ENCODE peak calls at places on chromosomes 4 and X, in nine cellular contexts. One of them, this sample, is unnamed.

GRCh38 chrX:113759422-113759821 is 824.5 kb upstream of the HTR2C start:
- DNase-seq in CD8-positive, alpha-beta T cell: no peak
- DNase-seq in body of pancreas: no peak
- DNase-seq in iris pigment epithelial cell: no peak
- DNase-seq in stimulated activated CD8-positive, alpha-beta memory T cell treated with anti-CD3 and anti-CD28 coated beads, Interleukin-7, amount 100 ng/mL, for 1 hour: no peak
- DNase-seq in amniotic stem cell: no peak
- DNase-seq in islet precursor cell: no peak
- DNase-seq in right lobe of liver: no peak
- DNase-seq in NCI-H2029 treated with DMSO at 0.1 percent for 48 hours: no peak
- DNase-seq in this sample: no peak

GRCh38 chr4:53541577-53542206 is 49.6 kb downstream of the LNX1 start:
- DNase-seq in amniotic stem cell: peak; percentile 77
- DNase-seq in iris pigment epithelial cell: peak; percentile 94
- DNase-seq in stimulated activated CD8-positive, alpha-beta memory T cell treated with anti-CD3 and anti-CD28 coated beads, Interleukin-7, amount 100 ng/mL, for 1 hour: no peak
- DNase-seq in right lobe of liver: no peak
- DNase-seq in CD8-positive, alpha-beta T cell: no peak
- DNase-seq in islet precursor cell: no peak
- DNase-seq in body of pancreas: no peak
- DNase-seq in NCI-H2029 treated with DMSO at 0.1 percent for 48 hours: no peak
- DNase-seq in this sample: no peak

GRCh38 chrX:100645106-100645505 is 1.1 kb downstream of the SRPX2 start:
- DNase-seq in right lobe of liver: no peak
- DNase-seq in stimulated activated CD8-positive, alpha-beta memory T cell treated with anti-CD3 and anti-CD28 coated beads, Interleukin-7, amount 100 ng/mL, for 1 hour: no peak
- DNase-seq in islet precursor cell: no peak
- DNase-seq in NCI-H2029 treated with DMSO at 0.1 percent for 48 hours: no peak
- DNase-seq in body of pancreas: no peak
- DNase-seq in iris pigment epithelial cell: no peak
- DNase-seq in CD8-positive, alpha-beta T cell: no peak
- DNase-seq in amniotic stem cell: no peak
- DNase-seq in this sample: no peak

GRCh38 chrX:153993079-153993478 is 20.5 kb downstream of the TMEM187 start:
- DNase-seq in stimulated activated CD8-positive, alpha-beta memory T cell treated with anti-CD3 and anti-CD28 coated beads, Interleukin-7, amount 100 ng/mL, for 1 hour: no peak
- DNase-seq in amniotic stem cell: no peak
- DNase-seq in NCI-H2029 treated with DMSO at 0.1 percent for 48 hours: no peak
- DNase-seq in iris pigment epithelial cell: no peak
- DNase-seq in right lobe of liver: no peak
- DNase-seq in body of pancreas: no peak
- DNase-seq in CD8-positive, alpha-beta T cell: no peak
- DNase-seq in islet precursor cell: peak; percentile 22
- DNase-seq in this sample: no peak

GRCh38 chrX:146278381-146278780 is 460.8 kb downstream of the SLITRK2 start:
- DNase-seq in stimulated activated CD8-positive, alpha-beta memory T cell treated with anti-CD3 and anti-CD28 coated beads, Interleukin-7, amount 100 ng/mL, for 1 hour: no peak
- DNase-seq in NCI-H2029 treated with DMSO at 0.1 percent for 48 hours: no peak
- DNase-seq in right lobe of liver: no peak
- DNase-seq in CD8-positive, alpha-beta T cell: no peak
- DNase-seq in body of pancreas: peak; percentile 2
- DNase-seq in iris pigment epithelial cell: no peak
- DNase-seq in amniotic stem cell: no peak
- DNase-seq in islet precursor cell: peak; percentile 43
- DNase-seq in this sample: no peak

GRCh38 chr4:147461161-147461560 is 19.7 kb upstream of the EDNRA start:
- DNase-seq in stimulated activated CD8-positive, alpha-beta memory T cell treated with anti-CD3 and anti-CD28 coated beads, Interleukin-7, amount 100 ng/mL, for 1 hour: no peak
- DNase-seq in CD8-positive, alpha-beta T cell: no peak
- DNase-seq in amniotic stem cell: no peak
- DNase-seq in iris pigment epithelial cell: no peak
- DNase-seq in body of pancreas: no peak
- DNase-seq in islet precursor cell: no peak
- DNase-seq in NCI-H2029 treated with DMSO at 0.1 percent for 48 hours: no peak
- DNase-seq in right lobe of liver: no peak
- DNase-seq in this sample: no peak

GRCh38 chrX:68827848-68828562 is 816 bp upstream of the EFNB1 start:
- DNase-seq in right lobe of liver: peak; percentile 82
- DNase-seq in islet precursor cell: peak; percentile 91
- DNase-seq in NCI-H2029 treated with DMSO at 0.1 percent for 48 hours: peak; percentile 25
- DNase-seq in iris pigment epithelial cell: peak; percentile 75
- DNase-seq in body of pancreas: peak; percentile 83
- DNase-seq in stimulated activated CD8-positive, alpha-beta memory T cell treated with anti-CD3 and anti-CD28 coated beads, Interleukin-7, amount 100 ng/mL, for 1 hour: peak; percentile 58
- DNase-seq in CD8-positive, alpha-beta T cell: peak; percentile 52
- DNase-seq in amniotic stem cell: peak; percentile 13
- DNase-seq in this sample: peak; percentile 72

GRCh38 chrX:37825225-37825842 is 22.0 kb downstream of the DYNLT3 start:
- DNase-seq in amniotic stem cell: no peak
- DNase-seq in CD8-positive, alpha-beta T cell: peak; percentile 26
- DNase-seq in right lobe of liver: no peak
- DNase-seq in NCI-H2029 treated with DMSO at 0.1 percent for 48 hours: peak; percentile 4
- DNase-seq in stimulated activated CD8-positive, alpha-beta memory T cell treated with anti-CD3 and anti-CD28 coated beads, Interleukin-7, amount 100 ng/mL, for 1 hour: peak; percentile 13
- DNase-seq in iris pigment epithelial cell: peak; percentile 42
- DNase-seq in islet precursor cell: no peak
- DNase-seq in body of pancreas: peak; percentile 54
- DNase-seq in this sample: peak; percentile 12

GRCh38 chr4:54228563-54229501 is at the start of gene PDGFRA:
- DNase-seq in NCI-H2029 treated with DMSO at 0.1 percent for 48 hours: no peak
- DNase-seq in right lobe of liver: no peak
- DNase-seq in stimulated activated CD8-positive, alpha-beta memory T cell treated with anti-CD3 and anti-CD28 coated beads, Interleukin-7, amount 100 ng/mL, for 1 hour: no peak
- DNase-seq in iris pigment epithelial cell: peak; percentile 89
- DNase-seq in CD8-positive, alpha-beta T cell: no peak
- DNase-seq in amniotic stem cell: peak; percentile 47
- DNase-seq in body of pancreas: peak; percentile 57
- DNase-seq in islet precursor cell: peak; percentile 43
- DNase-seq in this sample: peak; percentile 53

GRCh38 chr4:159103406-159104131 is 690 bp downstream of the RAPGEF2 start:
- DNase-seq in stimulated activated CD8-positive, alpha-beta memory T cell treated with anti-CD3 and anti-CD28 coated beads, Interleukin-7, amount 100 ng/mL, for 1 hour: no peak
- DNase-seq in islet precursor cell: peak; percentile 68
- DNase-seq in NCI-H2029 treated with DMSO at 0.1 percent for 48 hours: no peak
- DNase-seq in body of pancreas: peak; percentile 33
- DNase-seq in iris pigment epithelial cell: peak; percentile 48
- DNase-seq in amniotic stem cell: peak; percentile 22
- DNase-seq in CD8-positive, alpha-beta T cell: peak; percentile 9
- DNase-seq in right lobe of liver: peak; percentile 65
- DNase-seq in this sample: peak; percentile 60

GRCh38 chrX:136662976-136663375 is 15.0 kb downstream of the CD40LG start:
- DNase-seq in right lobe of liver: no peak
- DNase-seq in stimulated activated CD8-positive, alpha-beta memory T cell treated with anti-CD3 and anti-CD28 coated beads, Interleukin-7, amount 100 ng/mL, for 1 hour: no peak
- DNase-seq in amniotic stem cell: no peak
- DNase-seq in CD8-positive, alpha-beta T cell: no peak
- DNase-seq in body of pancreas: no peak
- DNase-seq in NCI-H2029 treated with DMSO at 0.1 percent for 48 hours: no peak
- DNase-seq in islet precursor cell: no peak
- DNase-seq in iris pigment epithelial cell: no peak
- DNase-seq in this sample: no peak

GRCh38 chr4:94455081-94455480 is 3.3 kb downstream of the PDLIM5 start:
- DNase-seq in right lobe of liver: peak; percentile 76
- DNase-seq in islet precursor cell: no peak
- DNase-seq in CD8-positive, alpha-beta T cell: no peak
- DNase-seq in body of pancreas: peak; percentile 90
- DNase-seq in iris pigment epithelial cell: peak; percentile 92
- DNase-seq in NCI-H2029 treated with DMSO at 0.1 percent for 48 hours: no peak
- DNase-seq in amniotic stem cell: peak; percentile 22
- DNase-seq in stimulated activated CD8-positive, alpha-beta memory T cell treated with anti-CD3 and anti-CD28 coated beads, Interleukin-7, amount 100 ng/mL, for 1 hour: no peak
- DNase-seq in this sample: peak; percentile 70

GRCh38 chr4:137310156-137310555 is 222.1 kb downstream of the PCDH18 start:
- DNase-seq in iris pigment epithelial cell: peak; percentile 10
- DNase-seq in amniotic stem cell: no peak
- DNase-seq in stimulated activated CD8-positive, alpha-beta memory T cell treated with anti-CD3 and anti-CD28 coated beads, Interleukin-7, amount 100 ng/mL, for 1 hour: no peak
- DNase-seq in CD8-positive, alpha-beta T cell: no peak
- DNase-seq in islet precursor cell: no peak
- DNase-seq in NCI-H2029 treated with DMSO at 0.1 percent for 48 hours: no peak
- DNase-seq in body of pancreas: no peak
- DNase-seq in right lobe of liver: no peak
- DNase-seq in this sample: no peak

GRCh38 chr4:7379719-7380118 is 55.0 kb downstream of the PSAPL1 start:
- DNase-seq in islet precursor cell: no peak
- DNase-seq in iris pigment epithelial cell: no peak
- DNase-seq in body of pancreas: no peak
- DNase-seq in amniotic stem cell: no peak
- DNase-seq in stimulated activated CD8-positive, alpha-beta memory T cell treated with anti-CD3 and anti-CD28 coated beads, Interleukin-7, amount 100 ng/mL, for 1 hour: no peak
- DNase-seq in CD8-positive, alpha-beta T cell: no peak
- DNase-seq in NCI-H2029 treated with DMSO at 0.1 percent for 48 hours: no peak
- DNase-seq in right lobe of liver: no peak
- DNase-seq in this sample: no peak

GRCh38 chr4:107838763-107839162 is 14.0 kb downstream of the SGMS2 start:
- DNase-seq in stimulated activated CD8-positive, alpha-beta memory T cell treated with anti-CD3 and anti-CD28 coated beads, Interleukin-7, amount 100 ng/mL, for 1 hour: no peak
- DNase-seq in amniotic stem cell: no peak
- DNase-seq in right lobe of liver: no peak
- DNase-seq in NCI-H2029 treated with DMSO at 0.1 percent for 48 hours: no peak
- DNase-seq in CD8-positive, alpha-beta T cell: no peak
- DNase-seq in body of pancreas: no peak
- DNase-seq in islet precursor cell: no peak
- DNase-seq in iris pigment epithelial cell: peak; percentile 60
- DNase-seq in this sample: no peak

GRCh38 chr4:103498161-103499070 is 221.4 kb downstream of the TACR3 start:
- DNase-seq in CD8-positive, alpha-beta T cell: no peak
- DNase-seq in body of pancreas: no peak
- DNase-seq in stimulated activated CD8-positive, alpha-beta memory T cell treated with anti-CD3 and anti-CD28 coated beads, Interleukin-7, amount 100 ng/mL, for 1 hour: no peak
- DNase-seq in amniotic stem cell: peak; percentile 10
- DNase-seq in islet precursor cell: peak; percentile 72
- DNase-seq in right lobe of liver: no peak
- DNase-seq in iris pigment epithelial cell: peak; percentile 74
- DNase-seq in NCI-H2029 treated with DMSO at 0.1 percent for 48 hours: no peak
- DNase-seq in this sample: no peak

GRCh38 chr4:146450524-146450923 is 71.2 kb downstream of the SLC10A7 start:
- DNase-seq in islet precursor cell: no peak
- DNase-seq in amniotic stem cell: no peak
- DNase-seq in body of pancreas: no peak
- DNase-seq in right lobe of liver: no peak
- DNase-seq in stimulated activated CD8-positive, alpha-beta memory T cell treated with anti-CD3 and anti-CD28 coated beads, Interleukin-7, amount 100 ng/mL, for 1 hour: no peak
- DNase-seq in NCI-H2029 treated with DMSO at 0.1 percent for 48 hours: no peak
- DNase-seq in CD8-positive, alpha-beta T cell: no peak
- DNase-seq in iris pigment epithelial cell: peak; percentile 40
- DNase-seq in this sample: no peak

GRCh38 chrX:152989292-152989658 is 4.6 kb downstream of the PNMA5 start:
- DNase-seq in right lobe of liver: no peak
- DNase-seq in body of pancreas: no peak
- DNase-seq in NCI-H2029 treated with DMSO at 0.1 percent for 48 hours: no peak
- DNase-seq in amniotic stem cell: no peak
- DNase-seq in stimulated activated CD8-positive, alpha-beta memory T cell treated with anti-CD3 and anti-CD28 coated beads, Interleukin-7, amount 100 ng/mL, for 1 hour: no peak
- DNase-seq in iris pigment epithelial cell: peak; percentile 11
- DNase-seq in CD8-positive, alpha-beta T cell: no peak
- DNase-seq in islet precursor cell: no peak
- DNase-seq in this sample: no peak

GRCh38 chr4:183469936-183470335 is 25.5 kb downstream of the CDKN2AIP start:
- DNase-seq in iris pigment epithelial cell: peak; percentile 21
- DNase-seq in islet precursor cell: no peak
- DNase-seq in amniotic stem cell: no peak
- DNase-seq in right lobe of liver: no peak
- DNase-seq in stimulated activated CD8-positive, alpha-beta memory T cell treated with anti-CD3 and anti-CD28 coated beads, Interleukin-7, amount 100 ng/mL, for 1 hour: no peak
- DNase-seq in NCI-H2029 treated with DMSO at 0.1 percent for 48 hours: no peak
- DNase-seq in CD8-positive, alpha-beta T cell: no peak
- DNase-seq in body of pancreas: no peak
- DNase-seq in this sample: no peak

GRCh38 chr4:145681956-145682355 is 2.0 kb downstream of the C4orf51 start:
- DNase-seq in iris pigment epithelial cell: peak; percentile 43
- DNase-seq in CD8-positive, alpha-beta T cell: no peak
- DNase-seq in right lobe of liver: no peak
- DNase-seq in amniotic stem cell: no peak
- DNase-seq in body of pancreas: no peak
- DNase-seq in islet precursor cell: no peak
- DNase-seq in NCI-H2029 treated with DMSO at 0.1 percent for 48 hours: no peak
- DNase-seq in stimulated activated CD8-positive, alpha-beta memory T cell treated with anti-CD3 and anti-CD28 coated beads, Interleukin-7, amount 100 ng/mL, for 1 hour: no peak
- DNase-seq in this sample: no peak

GRCh38 chrX:37860731-37861130 is 13.4 kb upstream of the DYNLT3 start:
- DNase-seq in iris pigment epithelial cell: no peak
- DNase-seq in stimulated activated CD8-positive, alpha-beta memory T cell treated with anti-CD3 and anti-CD28 coated beads, Interleukin-7, amount 100 ng/mL, for 1 hour: no peak
- DNase-seq in body of pancreas: no peak
- DNase-seq in NCI-H2029 treated with DMSO at 0.1 percent for 48 hours: no peak
- DNase-seq in amniotic stem cell: no peak
- DNase-seq in islet precursor cell: peak; percentile 86
- DNase-seq in CD8-positive, alpha-beta T cell: no peak
- DNase-seq in right lobe of liver: no peak
- DNase-seq in this sample: no peak

GRCh38 chrX:10167573-10167972 is 10.8 kb downstream of the CLCN4 start:
- DNase-seq in CD8-positive, alpha-beta T cell: no peak
- DNase-seq in amniotic stem cell: no peak
- DNase-seq in iris pigment epithelial cell: no peak
- DNase-seq in NCI-H2029 treated with DMSO at 0.1 percent for 48 hours: no peak
- DNase-seq in islet precursor cell: no peak
- DNase-seq in stimulated activated CD8-positive, alpha-beta memory T cell treated with anti-CD3 and anti-CD28 coated beads, Interleukin-7, amount 100 ng/mL, for 1 hour: no peak
- DNase-seq in body of pancreas: no peak
- DNase-seq in right lobe of liver: no peak
- DNase-seq in this sample: no peak

GRCh38 chr4:150784305-150784704 is 202.4 kb downstream of the MAB21L2 start:
- DNase-seq in islet precursor cell: no peak
- DNase-seq in NCI-H2029 treated with DMSO at 0.1 percent for 48 hours: no peak
- DNase-seq in stimulated activated CD8-positive, alpha-beta memory T cell treated with anti-CD3 and anti-CD28 coated beads, Interleukin-7, amount 100 ng/mL, for 1 hour: no peak
- DNase-seq in body of pancreas: no peak
- DNase-seq in right lobe of liver: no peak
- DNase-seq in amniotic stem cell: no peak
- DNase-seq in CD8-positive, alpha-beta T cell: no peak
- DNase-seq in iris pigment epithelial cell: no peak
- DNase-seq in this sample: no peak

GRCh38 chrX:97315939-97316338 is 432.2 kb downstream of the RPA4 start:
- DNase-seq in body of pancreas: no peak
- DNase-seq in right lobe of liver: no peak
- DNase-seq in islet precursor cell: no peak
- DNase-seq in CD8-positive, alpha-beta T cell: no peak
- DNase-seq in stimulated activated CD8-positive, alpha-beta memory T cell treated with anti-CD3 and anti-CD28 coated beads, Interleukin-7, amount 100 ng/mL, for 1 hour: no peak
- DNase-seq in iris pigment epithelial cell: no peak
- DNase-seq in NCI-H2029 treated with DMSO at 0.1 percent for 48 hours: no peak
- DNase-seq in amniotic stem cell: no peak
- DNase-seq in this sample: no peak

GRCh38 chrX:41419082-41419481 is 28.1 kb upstream of the NYX start:
- DNase-seq in iris pigment epithelial cell: no peak
- DNase-seq in right lobe of liver: no peak
- DNase-seq in CD8-positive, alpha-beta T cell: no peak
- DNase-seq in NCI-H2029 treated with DMSO at 0.1 percent for 48 hours: no peak
- DNase-seq in body of pancreas: no peak
- DNase-seq in amniotic stem cell: no peak
- DNase-seq in islet precursor cell: no peak
- DNase-seq in stimulated activated CD8-positive, alpha-beta memory T cell treated with anti-CD3 and anti-CD28 coated beads, Interleukin-7, amount 100 ng/mL, for 1 hour: no peak
- DNase-seq in this sample: no peak

GRCh38 chr4:111136438-111136837 is 513.6 kb upstream of the PITX2 start:
- DNase-seq in islet precursor cell: no peak
- DNase-seq in right lobe of liver: no peak
- DNase-seq in body of pancreas: no peak
- DNase-seq in CD8-positive, alpha-beta T cell: no peak
- DNase-seq in stimulated activated CD8-positive, alpha-beta memory T cell treated with anti-CD3 and anti-CD28 coated beads, Interleukin-7, amount 100 ng/mL, for 1 hour: no peak
- DNase-seq in amniotic stem cell: peak; percentile 10
- DNase-seq in NCI-H2029 treated with DMSO at 0.1 percent for 48 hours: no peak
- DNase-seq in iris pigment epithelial cell: peak; percentile 55
- DNase-seq in this sample: no peak

GRCh38 chr4:83581411-83582288 is 45.7 kb downstream of the GPAT3 start:
- DNase-seq in CD8-positive, alpha-beta T cell: no peak
- DNase-seq in amniotic stem cell: no peak
- DNase-seq in stimulated activated CD8-positive, alpha-beta memory T cell treated with anti-CD3 and anti-CD28 coated beads, Interleukin-7, amount 100 ng/mL, for 1 hour: no peak
- DNase-seq in right lobe of liver: no peak
- DNase-seq in NCI-H2029 treated with DMSO at 0.1 percent for 48 hours: no peak
- DNase-seq in body of pancreas: no peak
- DNase-seq in islet precursor cell: no peak
- DNase-seq in iris pigment epithelial cell: no peak
- DNase-seq in this sample: no peak

GRCh38 chr4:126202226-126202625 is 887.5 kb downstream of the FAT4 start:
- DNase-seq in body of pancreas: no peak
- DNase-seq in amniotic stem cell: no peak
- DNase-seq in iris pigment epithelial cell: no peak
- DNase-seq in CD8-positive, alpha-beta T cell: no peak
- DNase-seq in NCI-H2029 treated with DMSO at 0.1 percent for 48 hours: no peak
- DNase-seq in islet precursor cell: no peak
- DNase-seq in stimulated activated CD8-positive, alpha-beta memory T cell treated with anti-CD3 and anti-CD28 coated beads, Interleukin-7, amount 100 ng/mL, for 1 hour: no peak
- DNase-seq in right lobe of liver: no peak
- DNase-seq in this sample: no peak

GRCh38 chr4:56466910-56467283 is 520 bp upstream of the SRP72 start:
- DNase-seq in stimulated activated CD8-positive, alpha-beta memory T cell treated with anti-CD3 and anti-CD28 coated beads, Interleukin-7, amount 100 ng/mL, for 1 hour: no peak
- DNase-seq in amniotic stem cell: no peak
- DNase-seq in CD8-positive, alpha-beta T cell: no peak
- DNase-seq in iris pigment epithelial cell: no peak
- DNase-seq in NCI-H2029 treated with DMSO at 0.1 percent for 48 hours: no peak
- DNase-seq in body of pancreas: no peak
- DNase-seq in islet precursor cell: no peak
- DNase-seq in right lobe of liver: no peak
- DNase-seq in this sample: no peak

GRCh38 chr4:55074386-55074785 is 51.0 kb downstream of the KDR start:
- DNase-seq in islet precursor cell: peak; percentile 90
- DNase-seq in CD8-positive, alpha-beta T cell: no peak
- DNase-seq in amniotic stem cell: no peak
- DNase-seq in stimulated activated CD8-positive, alpha-beta memory T cell treated with anti-CD3 and anti-CD28 coated beads, Interleukin-7, amount 100 ng/mL, for 1 hour: no peak
- DNase-seq in NCI-H2029 treated with DMSO at 0.1 percent for 48 hours: no peak
- DNase-seq in iris pigment epithelial cell: peak; percentile 82
- DNase-seq in right lobe of liver: no peak
- DNase-seq in body of pancreas: no peak
- DNase-seq in this sample: no peak

GRCh38 chr4:85780664-85781063 is 305.7 kb downstream of the ARHGAP24 start:
- DNase-seq in right lobe of liver: no peak
- DNase-seq in NCI-H2029 treated with DMSO at 0.1 percent for 48 hours: no peak
- DNase-seq in stimulated activated CD8-positive, alpha-beta memory T cell treated with anti-CD3 and anti-CD28 coated beads, Interleukin-7, amount 100 ng/mL, for 1 hour: no peak
- DNase-seq in islet precursor cell: no peak
- DNase-seq in iris pigment epithelial cell: peak; percentile 66
- DNase-seq in amniotic stem cell: no peak
- DNase-seq in body of pancreas: no peak
- DNase-seq in CD8-positive, alpha-beta T cell: no peak
- DNase-seq in this sample: no peak

This sample was measured in gastrocnemius medialis.